ENCODE peak calls at places on chromosomes 6 and 20, in eight cellular contexts. T is IMR-90, G is AG09309, S is A549, A is fibroblast of lung, P is PC-3, L is heart right ventricle, U is lung. H is an unnamed sample.

GRCh38 chr6:34120953-34121675 is 24.8 kb downstream of the GRM4 start:
- DNase-seq in T (no peak), G (no peak), S (no peak), A (no peak), P (no peak), L (no peak), U (no peak), H (peak)

GRCh38 chr6:95601133-95601532 is 23.8 kb downstream of the MANEA start:
- DNase-seq in T (peak), G (no peak), S (peak), A (peak), P (peak), L (no peak), U (no peak), H (peak)

GRCh38 chr20:17605131-17605660 is 35.3 kb downstream of the DSTN start:
- DNase-seq in T (no peak), G (no peak), S (no peak), A (no peak), P (peak), L (no peak), U (no peak), H (no peak)

GRCh38 chr20:62387993-62388635 is 1.2 kb downstream of the RPS21 start:
- DNase-seq in T (no peak), G (no peak), S (no peak), A (no peak), P (no peak), L (no peak), U (no peak), H (no peak)

GRCh38 chr20:33693741-33694645 is 7.8 kb upstream of the E2F1 start:
- DNase-seq in T (no peak), G (no peak), S (no peak), A (no peak), P (no peak), L (no peak), U (no peak), H (no peak)

GRCh38 chr20:25477156-25477882 is 69.8 kb downstream of the GINS1 start:
- DNase-seq in T (no peak), G (no peak), S (no peak), A (no peak), P (no peak), L (no peak), U (no peak), H (no peak)

GRCh38 chr6:36544228-36544627 is 3.1 kb downstream of the STK38 start:
- DNase-seq in T (no peak), G (no peak), S (no peak), A (peak), P (peak), L (no peak), U (no peak), H (peak)

GRCh38 chr6:9380568-9380967 is 945.2 kb upstream of the SLC35B3 start:
- DNase-seq in T (no peak), G (no peak), S (no peak), A (no peak), P (no peak), L (no peak), U (no peak), H (no peak)

GRCh38 chr6:113858067-113858604 is 991 bp downstream of the MARCKS start:
- DNase-seq in T (peak), G (no peak), S (peak), A (peak), P (peak), L (peak), U (no peak), H (peak)

GRCh38 chr20:58228103-58228483 is 360 bp downstream of the ANKRD60 start:
- DNase-seq in T (peak), G (no peak), S (no peak), A (peak), P (no peak), L (no peak), U (no peak), H (peak)

GRCh38 chr20:50921055-50921454 is 10.2 kb downstream of the ADNP start:
- DNase-seq in T (no peak), G (no peak), S (peak), A (peak), P (no peak), L (no peak), U (no peak), H (peak)

GRCh38 chr6:144690659-144691058 is 405.5 kb downstream of the UTRN start:
- DNase-seq in T (no peak), G (no peak), S (no peak), A (no peak), P (no peak), L (no peak), U (no peak), H (no peak)

GRCh38 chr6:109117346-109118035 is 22.2 kb downstream of the CEP57L1 start:
- DNase-seq in T (no peak), G (no peak), S (no peak), A (no peak), P (no peak), L (no peak), U (no peak), H (no peak)

GRCh38 chr6:112254921-112255320 is 554 bp upstream of the LAMA4 start:
- DNase-seq in T (no peak), G (no peak), S (no peak), A (no peak), P (no peak), L (no peak), U (no peak), H (no peak)

GRCh38 chr6:98842489-98843180 is 8.3 kb downstream of the POU3F2 start:
- DNase-seq in T (no peak), G (no peak), S (no peak), A (no peak), P (no peak), L (no peak), U (no peak), H (no peak)

GRCh38 chr6:142155895-142156757 is 9.1 kb downstream of the VTA1 start:
- DNase-seq in T (peak), G (no peak), S (peak), A (peak), P (peak), L (no peak), U (no peak), H (peak)

GRCh38 chr6:35496851-35497570 is at the start of gene TEAD3:
- DNase-seq in T (peak), G (no peak), S (no peak), A (peak), P (peak), L (peak), U (peak), H (peak)

GRCh38 chr6:75170666-75171065 is 35.2 kb downstream of the COL12A1 start:
- DNase-seq in T (no peak), G (no peak), S (no peak), A (no peak), P (no peak), L (no peak), U (no peak), H (no peak)

GRCh38 chr20:43662943-43663655 is 3.8 kb upstream of the MYBL2 start:
- DNase-seq in T (peak), G (no peak), S (peak), A (no peak), P (peak), L (no peak), U (no peak), H (no peak)

GRCh38 chr6:48036316-48036715 is 74.7 kb downstream of the PTCHD4 start:
- DNase-seq in T (peak), G (peak), S (no peak), A (peak), P (peak), L (no peak), U (no peak), H (peak)

GRCh38 chr20:21498646-21499045 is 15.2 kb downstream of the NKX2-2 start:
- DNase-seq in T (no peak), G (no peak), S (no peak), A (no peak), P (no peak), L (no peak), U (no peak), H (no peak)

GRCh38 chr6:116766506-116767176 is 1.1 kb upstream of the FAM162B start:
- DNase-seq in T (no peak), G (no peak), S (no peak), A (no peak), P (no peak), L (no peak), U (no peak), H (no peak)

GRCh38 chr6:38572186-38572813 is 67.4 kb downstream of the BTBD9 start:
- DNase-seq in T (no peak), G (no peak), S (no peak), A (no peak), P (no peak), L (no peak), U (no peak), H (peak)

GRCh38 chr20:49824206-49824605 is 11.6 kb downstream of the SLC9A8 start:
- DNase-seq in T (peak), G (peak), S (no peak), A (no peak), P (peak), L (no peak), U (no peak), H (peak)

GRCh38 chr20:41306061-41306727 is 11.3 kb downstream of the ZHX3 start:
- DNase-seq in T (no peak), G (no peak), S (no peak), A (no peak), P (no peak), L (no peak), U (no peak), H (no peak)

GRCh38 chr6:104322849-104323248 is 536.9 kb downstream of the HACE1 start:
- DNase-seq in T (no peak), G (no peak), S (no peak), A (no peak), P (no peak), L (no peak), U (no peak), H (no peak)

GRCh38 chr6:56420296-56420695 is 172.9 kb upstream of the COL21A1 start:
- DNase-seq in T (no peak), G (no peak), S (no peak), A (no peak), P (no peak), L (no peak), U (no peak), H (no peak)

GRCh38 chr20:46012926-46013825 is 4.5 kb downstream of the MMP9 start:
- DNase-seq in T (no peak), G (no peak), S (no peak), A (no peak), P (no peak), L (no peak), U (no peak), H (no peak)

GRCh38 chr6:46453756-46454316 is 37.4 kb downstream of the RCAN2 start:
- DNase-seq in T (no peak), G (peak), S (no peak), A (peak), P (peak), L (no peak), U (no peak), H (no peak)

GRCh38 chr6:80520195-80520594 is 413.7 kb downstream of the BCKDHB start:
- DNase-seq in T (peak), G (no peak), S (no peak), A (peak), P (peak), L (no peak), U (no peak), H (peak)

GRCh38 chr6:6943411-6943810 is 164.3 kb upstream of the RREB1 start:
- DNase-seq in T (no peak), G (no peak), S (no peak), A (no peak), P (no peak), L (no peak), U (no peak), H (no peak)
- H3K4me3 ChIP-seq in T (no peak), G (no peak), S (no peak), A (no peak), P (no peak), L (no peak), U (no peak), H (no peak)

DNA sequence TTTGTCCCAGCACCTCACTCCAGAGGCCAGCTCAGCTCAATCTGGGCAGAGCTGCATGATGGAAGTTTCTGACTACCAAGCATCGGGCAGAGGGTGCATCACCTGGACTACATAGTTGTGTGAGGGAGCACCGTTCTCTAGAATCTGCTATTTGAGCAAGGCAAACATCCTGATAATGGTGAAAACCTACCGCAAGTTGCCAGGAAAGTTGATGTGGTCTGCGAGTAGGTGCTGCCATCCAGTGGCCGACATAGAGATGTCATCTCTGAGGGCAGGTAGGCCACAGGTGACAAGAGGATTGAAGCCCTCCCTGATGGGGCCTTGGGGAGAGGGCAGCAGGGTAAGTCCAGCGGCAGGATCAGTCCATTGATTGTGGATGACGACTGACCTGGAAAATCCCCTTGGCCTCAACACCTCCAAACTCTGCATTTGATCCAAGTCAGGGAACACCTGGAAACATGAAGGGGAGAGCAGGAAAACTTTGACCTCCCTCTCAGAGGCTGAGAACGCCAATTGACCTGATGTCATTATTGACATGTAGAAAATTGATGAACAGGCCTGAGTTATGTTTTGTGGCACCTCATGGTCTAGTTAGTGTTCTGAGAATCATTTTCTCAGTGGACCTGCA is 3.9 kb upstream of the LPA start:
- DNase-seq in T (no peak), G (no peak), S (peak), A (no peak), P (peak), L (no peak), U (no peak), H (no peak)
- TF ChIP-seq CTCF in T (no peak), G (no peak), S (peak), A (no peak), P (peak), L (peak), U (no peak), H (no peak)

DNA sequence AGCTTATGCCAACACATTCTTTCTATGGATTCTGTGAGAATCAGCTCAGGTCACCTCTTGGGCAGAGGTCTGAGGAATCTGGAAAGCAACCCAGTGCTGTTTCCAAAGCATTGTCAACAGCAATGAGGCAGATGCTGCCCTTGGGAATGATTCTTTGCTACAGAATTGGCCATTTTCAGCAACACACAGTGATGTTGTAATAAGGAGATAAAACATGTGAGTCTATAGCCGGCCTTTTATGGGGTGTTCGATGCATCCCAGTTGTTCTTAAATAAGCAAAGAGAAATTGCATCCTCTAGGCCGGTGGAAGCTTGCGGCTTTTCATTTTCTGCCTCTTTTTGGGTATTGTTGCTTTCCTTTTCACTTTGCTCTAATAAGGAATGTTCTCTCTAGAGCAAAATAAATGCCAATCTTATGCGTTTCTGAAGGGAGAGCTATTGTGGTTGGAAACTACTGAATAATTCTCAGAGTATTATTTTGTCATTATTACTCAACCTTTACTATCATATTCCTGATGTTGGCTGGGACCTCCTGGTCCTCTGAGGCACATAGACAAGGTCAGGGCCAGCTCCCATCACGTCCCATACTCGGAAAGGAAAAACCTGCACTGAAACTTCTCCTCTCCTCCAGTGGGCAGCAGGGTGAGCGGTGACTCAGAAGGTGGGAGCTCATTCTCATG is 214.2 kb downstream of the CDH26 start:
- DNase-seq in T (no peak), G (peak), S (no peak), A (peak), P (no peak), L (no peak), U (no peak), H (peak)
- H3K4me3 ChIP-seq in T (no peak), G (no peak), S (no peak), A (no peak), P (no peak), L (no peak), U (no peak), H (no peak)

GRCh38 chr6:131182991-131183425 is 47.7 kb downstream of the AKAP7 start:
- DNase-seq in T (peak), G (no peak), S (peak), A (peak), P (peak), L (no peak), U (no peak), H (peak)
- TF ChIP-seq CTCF in T (peak), G (peak), S (peak), A (peak), P (peak), L (peak), U (peak), H (peak)

DNA sequence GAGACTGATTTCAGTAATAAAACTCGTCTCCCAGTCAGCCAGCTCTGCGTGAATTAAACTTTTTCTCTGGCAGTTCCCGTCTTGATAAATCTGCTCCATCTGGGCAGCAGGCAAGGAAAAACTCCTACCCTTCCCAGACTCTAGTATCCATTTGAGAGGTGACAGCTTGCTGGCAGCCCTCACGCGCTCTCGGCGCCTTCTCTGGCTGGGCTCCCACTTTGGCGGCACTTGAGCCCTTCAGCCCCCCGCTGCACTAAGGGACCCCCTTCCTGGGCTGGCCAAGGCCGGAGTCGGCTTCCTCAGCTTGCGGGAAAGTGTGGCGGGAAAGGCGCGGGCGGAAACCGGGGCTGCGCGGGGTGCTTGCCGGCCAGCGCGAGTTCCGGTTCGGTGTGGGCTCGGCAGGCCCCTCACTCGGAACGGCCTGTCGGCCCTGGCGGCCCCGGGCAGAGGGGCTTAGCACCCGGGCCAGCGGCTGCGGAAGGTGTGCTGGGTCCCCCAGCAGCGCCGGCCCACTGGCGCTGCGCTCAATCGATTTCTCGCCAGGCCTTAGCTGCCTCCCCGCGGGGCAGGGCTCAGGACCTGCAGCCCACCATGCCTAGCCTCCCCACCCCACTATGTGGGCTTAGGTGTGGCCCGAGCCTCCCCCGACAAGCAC is 21.8 kb upstream of the GMPR start:
- DNase-seq in T (no peak), G (no peak), S (no peak), A (peak), P (no peak), L (no peak), U (no peak), H (no peak)
- H3K4me3 ChIP-seq in T (no peak), G (no peak), S (no peak), A (peak), P (no peak), L (peak), U (no peak), H (no peak)

DNA sequence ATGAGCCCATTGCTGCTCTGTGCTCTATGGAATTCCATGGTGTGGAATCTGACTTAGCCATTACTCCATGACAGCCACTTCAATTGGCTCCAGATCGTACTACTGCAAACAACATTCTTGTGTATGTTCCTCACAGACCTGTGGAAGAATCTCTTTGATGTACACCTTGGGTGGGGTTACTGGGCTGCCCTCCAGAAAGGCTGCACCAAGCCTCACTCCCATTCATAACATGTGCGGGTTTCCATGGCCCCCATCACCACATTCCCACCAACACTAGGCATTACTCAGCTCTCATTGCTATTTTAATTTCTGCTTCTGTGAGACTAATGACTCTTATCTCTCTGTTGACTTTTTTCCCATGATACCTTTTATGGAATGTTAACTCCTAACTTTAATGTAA is 979.0 kb downstream of the KIF16B start:
- DNase-seq in T (no peak), G (no peak), S (peak), A (no peak), P (peak), L (no peak), U (no peak), H (no peak)
- TF ChIP-seq CTCF in T (no peak), G (no peak), S (no peak), A (no peak), P (no peak), L (no peak), U (no peak), H (no peak)

GRCh38 chr6:107663308-107663707 is 160.8 kb downstream of the SCML4 start:
- DNase-seq in T (no peak), G (no peak), S (no peak), A (no peak), P (no peak), L (no peak), U (no peak), H (no peak)

GRCh38 chr6:107668826-107669474 is 155.2 kb downstream of the SCML4 start:
- DNase-seq in T (no peak), G (no peak), S (no peak), A (no peak), P (no peak), L (no peak), U (no peak), H (no peak)

GRCh38 chr6:107665386-107665785 is 158.7 kb downstream of the SCML4 start:
- DNase-seq in T (peak), G (no peak), S (no peak), A (peak), P (peak), L (no peak), U (no peak), H (no peak)

GRCh38 chr6:107667790-107668189 is 156.3 kb downstream of the SCML4 start:
- DNase-seq in T (no peak), G (no peak), S (no peak), A (no peak), P (no peak), L (no peak), U (no peak), H (no peak)

GRCh38 chr6:107666084-107666981 is 157.8 kb downstream of the SCML4 start:
- DNase-seq in T (peak), G (no peak), S (no peak), A (peak), P (peak), L (no peak), U (no peak), H (no peak)
- H3K4me3 ChIP-seq in T (no peak), G (no peak), S (no peak), A (no peak), P (peak), L (no peak), U (no peak), H (no peak)

GRCh38 chr20:13755809-13756208 is 28.9 kb downstream of the ESF1 start:
- DNase-seq in T (no peak), G (no peak), S (no peak), A (peak), P (no peak), L (no peak), U (no peak), H (no peak)
- TF ChIP-seq CTCF in T (peak), G (peak), S (no peak), A (peak), P (no peak), L (peak), U (no peak), H (peak)

DNA sequence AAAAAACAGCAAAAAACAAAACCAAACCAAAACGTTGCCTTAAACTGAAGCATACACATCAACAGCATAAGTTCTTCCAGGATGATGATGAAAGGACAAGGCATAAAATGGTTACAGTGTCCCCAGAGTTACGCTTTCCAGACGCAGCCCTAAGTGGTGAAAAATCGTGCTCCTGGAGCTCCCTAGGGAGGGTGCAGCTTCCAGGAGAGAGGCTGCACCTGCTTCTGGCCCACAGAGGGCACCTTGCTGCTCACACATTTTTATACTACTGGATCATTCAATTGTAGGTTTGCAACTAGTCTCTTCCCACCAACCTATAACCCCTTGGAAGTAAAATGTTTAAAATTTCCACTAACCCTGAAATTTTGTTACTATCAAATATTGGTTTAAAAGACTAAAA is 115.0 kb downstream of the PRKN start:
- DNase-seq in T (no peak), G (no peak), S (no peak), A (no peak), P (no peak), L (no peak), U (no peak), H (no peak)
- H3K4me3 ChIP-seq in T (no peak), G (no peak), S (no peak), A (no peak), P (no peak), L (no peak), U (no peak), H (no peak)

H was measured in fibroblast of villous mesenchyme.